ENCODE peak calls at places on chromosomes 16 and 17, in ten cellular contexts. O is astrocyte of the spinal cord, V is dorsolateral prefrontal cortex, I is AG04450, F is endothelial cell, H is esophagus squamous epithelium, D is cardiac muscle cell, N is tibial nerve, A is AG09319, C is AG10803. R is an unnamed sample.

GRCh38 chr17:40557531-40558299 is 7.6 kb downstream of the CCR7 start:
- DNase-seq in H (no peak), F (no peak), I (no peak), N (no peak), D (peak; percentile 67), O (no peak), C (no peak), A (no peak), V (no peak), R (no peak)

GRCh38 chr16:3576211-3576610 is 992 bp downstream of the NLRC3 start:
- DNase-seq in I (no peak), O (no peak), V (no peak), D (no peak), N (no peak), H (no peak), A (no peak), F (no peak), C (no peak), R (no peak)

GRCh38 chr16:89345663-89346150 is 128.2 kb downstream of the ZNF778 start:
- DNase-seq in I (no peak), N (no peak), A (no peak), V (peak; percentile 21), H (no peak), F (no peak), O (no peak), D (no peak), C (no peak), R (no peak)

GRCh38 chr16:700684-701584 is 4.7 kb downstream of the FBXL16 start:
- DNase-seq in C (no peak), A (no peak), I (no peak), V (no peak), F (peak; percentile 77), N (no peak), O (no peak), D (no peak), H (no peak), R (peak; percentile 54)

GRCh38 chr17:73203788-73204479 is 11.1 kb downstream of the COG1 start:
- DNase-seq in V (no peak), I (no peak), N (no peak), A (no peak), D (no peak), F (no peak), H (no peak), C (no peak), O (no peak), R (no peak)

GRCh38 chr17:46774108-46774737 is 44.3 kb downstream of the WNT3 start:
- DNase-seq in H (no peak), C (no peak), A (no peak), D (no peak), V (peak; percentile 32), F (no peak), I (no peak), O (no peak), N (no peak), R (no peak)

GRCh38 chr16:67088551-67088950 is 21.2 kb upstream of the PHAF1 start:
- DNase-seq in D (no peak), I (no peak), N (no peak), A (no peak), H (no peak), C (no peak), F (no peak), O (no peak), V (no peak), R (no peak)

GRCh38 chr17:59366773-59367656 is 35.6 kb downstream of the YPEL2 start:
- DNase-seq in V (no peak), C (peak; percentile 64), F (no peak), D (no peak), H (no peak), I (no peak), N (no peak), O (peak; percentile 69), A (no peak), R (no peak)

GRCh38 chr17:45227101-45227591 is 5.5 kb downstream of the FMNL1 start:
- DNase-seq in I (no peak), O (no peak), A (no peak), H (no peak), V (no peak), N (no peak), D (no peak), C (peak; percentile 17), F (no peak), R (peak; percentile 66)

GRCh38 chr17:52159159-52159809 is 770 bp upstream of the CA10 start:
- DNase-seq in H (no peak), D (no peak), C (no peak), V (peak; percentile 40), F (no peak), A (no peak), O (no peak), N (no peak), I (no peak), R (no peak)

GRCh38 chr17:66667491-66668030 is 167.4 kb upstream of the CACNG5 start:
- DNase-seq in F (no peak), D (no peak), H (no peak), V (no peak), A (no peak), C (no peak), N (no peak), O (no peak), I (no peak), R (peak; percentile 45)

GRCh38 chr17:14201595-14201994 is 35.1 kb downstream of the CDRT15 start:
- DNase-seq in D (no peak), I (no peak), F (no peak), N (no peak), O (no peak), V (no peak), H (no peak), A (no peak), C (no peak), R (no peak)

GRCh38 chr16:31420037-31420436 is 8.1 kb downstream of the COX6A2 start:
- DNase-seq in N (no peak), F (no peak), D (no peak), C (no peak), H (no peak), I (no peak), O (no peak), A (no peak), V (no peak), R (no peak)

GRCh38 chr17:21044971-21045370 is 2.2 kb upstream of the USP22 start:
- DNase-seq in D (no peak), I (no peak), C (no peak), H (no peak), F (no peak), V (no peak), N (no peak), A (no peak), O (no peak), R (no peak)
- TF ChIP-seq CTCF in D (no peak), I (no peak), C (no peak), H (no peak), F (no peak), V (no peak), N (no peak), A (no peak), O (no peak), R (no peak)

DNA sequence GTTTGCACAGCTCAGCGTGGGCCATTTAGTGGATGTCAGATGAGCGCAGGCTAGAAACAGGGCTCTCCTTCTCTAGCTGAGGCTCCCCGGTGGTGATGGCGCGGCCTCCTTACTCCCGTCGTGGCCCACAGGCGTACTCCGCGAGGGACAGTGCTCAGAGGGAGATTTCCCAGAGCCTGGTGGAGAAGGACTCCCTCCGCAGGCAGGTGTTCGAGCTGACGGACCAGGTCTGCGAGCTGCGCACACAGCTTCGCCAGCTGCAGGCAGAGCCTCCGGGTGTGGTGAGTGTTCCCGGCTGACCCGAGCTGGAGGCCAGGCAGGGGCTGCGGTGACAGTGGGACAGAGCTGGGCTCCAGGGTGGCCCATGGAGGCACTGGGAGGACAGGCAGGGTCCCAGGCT is 21.4 kb downstream of the CARD14 start:
- DNase-seq in V (no peak), I (no peak), F (no peak), H (no peak), N (no peak), O (no peak), C (no peak), A (no peak), D (no peak), R (no peak)
- TF ChIP-seq CTCF in V (no peak), I (no peak), F (no peak), H (no peak), N (no peak), O (no peak), C (no peak), A (no peak), D (no peak), R (no peak)

GRCh38 chr16:68446941-68447675 is 1.2 kb downstream of the SMPD3 start:
- DNase-seq in D (no peak), N (no peak), I (no peak), C (no peak), A (no peak), V (peak; percentile 47), H (no peak), O (no peak), F (no peak), R (no peak)

GRCh38 chr16:68448360-68448970 is at the start of gene SMPD3:
- DNase-seq in D (peak; percentile 100), I (peak; percentile 94), V (peak; percentile 100), A (peak; percentile 92), C (peak; percentile 97), H (peak; percentile 89), N (peak; percentile 77), F (peak; percentile 99), O (peak; percentile 100), R (peak; percentile 99)

GRCh38 chr16:68444058-68444657 is 4.2 kb downstream of the SMPD3 start:
- DNase-seq in V (no peak), A (no peak), O (peak; percentile 43), C (no peak), H (no peak), N (no peak), F (peak; percentile 81), D (peak; percentile 59), I (no peak), R (no peak)

GRCh38 chr16:68447721-68448359 is 468 bp downstream of the SMPD3 start:
- DNase-seq in H (no peak), I (no peak), N (no peak), D (no peak), A (no peak), F (no peak), C (no peak), O (no peak), V (no peak), R (no peak)

GRCh38 chr16:68445458-68445857 is 2.9 kb downstream of the SMPD3 start:
- DNase-seq in V (no peak), N (no peak), C (no peak), D (peak; percentile 50), F (peak; percentile 79), A (no peak), I (no peak), O (no peak), H (no peak), R (peak; percentile 63)
- TF ChIP-seq CTCF in V (peak; percentile 58), N (peak; percentile 22), C (peak; percentile 47), D (peak; percentile 52), F (peak; percentile 75), A (peak; percentile 7), I (peak; percentile 15), O (peak; percentile 28), H (peak; percentile 48), R (peak; percentile 60)

GRCh38 chr16:17437142-17437720 is 33.5 kb downstream of the XYLT1 start:
- DNase-seq in N (no peak), C (peak; percentile 45), I (no peak), F (no peak), H (no peak), V (no peak), A (no peak), D (peak; percentile 7), O (no peak), R (no peak)
- TF ChIP-seq CTCF in N (no peak), C (no peak), I (no peak), F (no peak), H (no peak), V (no peak), A (no peak), D (no peak), O (no peak), R (no peak)

GRCh38 chr16:7744546-7745294 is 412.1 kb downstream of the RBFOX1 start:
- DNase-seq in A (no peak), I (no peak), V (peak; percentile 44), F (no peak), O (no peak), H (no peak), D (no peak), N (no peak), C (no peak), R (no peak)
- TF ChIP-seq CTCF in A (no peak), I (no peak), V (no peak), F (no peak), O (no peak), H (no peak), D (no peak), N (no peak), C (no peak), R (no peak)

R was measured in GM10248.